ENCODE peak calls at places on chromosome 5, in four cellular contexts. Q, B, H and R are unnamed samples.

GRCh38 chr5:180869587-180869986 is 8.5 kb upstream of the ZFP62 start:
- DNase-seq in B (no peak), H (peak), Q (no peak), R (no peak)

GRCh38 chr5:78594946-78595921 is 53.3 kb downstream of the LHFPL2 start:
- DNase-seq in B (no peak), Q (peak), H (peak), R (peak)

GRCh38 chr5:35742006-35742405 is 114.7 kb upstream of the IL7R start:
- DNase-seq in Q (no peak), B (no peak), H (no peak), R (no peak)

GRCh38 chr5:178368278-178368677 is 135.7 kb upstream of the PHYKPL start:
- DNase-seq in H (no peak), Q (no peak), B (no peak), R (no peak)

GRCh38 chr5:56415356-56415765 is 182.2 kb upstream of the ANKRD55 start:
- DNase-seq in B (peak), Q (peak), H (peak), R (no peak)

GRCh38 chr5:143679777-143680176 is 132.2 kb upstream of the HMHB1 start:
- DNase-seq in H (no peak), B (no peak), Q (no peak), R (peak)

GRCh38 chr5:43315697-43316096 is 2.5 kb upstream of the HMGCS1 start:
- DNase-seq in H (no peak), B (no peak), Q (no peak), R (no peak)

GRCh38 chr5:127519527-127519926 is 2.1 kb downstream of the PRRC1 start:
- DNase-seq in H (no peak), B (no peak), Q (peak), R (no peak)

GRCh38 chr5:116738270-116738947 is 163.8 kb upstream of the SEMA6A start:
- DNase-seq in B (no peak), H (no peak), Q (peak), R (peak)

GRCh38 chr5:80963966-80964481 is 3.9 kb downstream of the RASGRF2 start:
- DNase-seq in B (no peak), Q (no peak), H (no peak), R (no peak)

GRCh38 chr5:2388005-2388361 is 363.5 kb downstream of the IRX2 start:
- DNase-seq in Q (no peak), H (no peak), B (no peak), R (no peak)

GRCh38 chr5:123518111-123518510 is 6.1 kb downstream of the CSNK1G3 start:
- DNase-seq in H (no peak), Q (no peak), B (no peak), R (no peak)

GRCh38 chr5:148482196-148482595 is 98.4 kb downstream of the FBXO38 start:
- DNase-seq in H (no peak), Q (peak), B (no peak), R (no peak)

GRCh38 chr5:44983006-44983405 is 174.3 kb downstream of the MRPS30 start:
- DNase-seq in Q (no peak), H (no peak), B (no peak), R (no peak)

GRCh38 chr5:119743927-119744326 is 114.6 kb downstream of the FAM170A start:
- DNase-seq in B (no peak), Q (peak), H (no peak), R (peak)

GRCh38 chr5:113488645-113489184 is 462 bp upstream of the MCC start:
- DNase-seq in H (no peak), B (no peak), Q (no peak), R (no peak)

GRCh38 chr5:179793470-179794139 is at the start of gene LTC4S:
- DNase-seq in Q (peak), B (peak), H (peak), R (no peak)

GRCh38 chr5:107669543-107670027 is 1.2 kb downstream of the EFNA5 start:
- DNase-seq in B (peak), Q (peak), H (no peak), R (no peak)

GRCh38 chr5:111486055-111486454 is 26.3 kb downstream of the STARD4 start:
- DNase-seq in H (no peak), B (no peak), Q (no peak), R (no peak)
- H3K4me3 ChIP-seq in H (no peak), B (no peak), Q (no peak), R (no peak)

GRCh38 chr5:60958088-60958487 is 13.1 kb downstream of the NDUFAF2 start:
- DNase-seq in B (no peak), Q (no peak), H (no peak), R (no peak)

GRCh38 chr5:60958712-60959111 is 13.7 kb downstream of the NDUFAF2 start:
- DNase-seq in Q (no peak), H (no peak), B (no peak), R (no peak)

GRCh38 chr5:60961685-60962084 is 16.7 kb downstream of the NDUFAF2 start:
- DNase-seq in H (no peak), B (no peak), Q (peak), R (peak)

GRCh38 chr5:60960591-60960990 is 15.6 kb downstream of the NDUFAF2 start:
- DNase-seq in H (no peak), B (no peak), Q (peak), R (no peak)

DNA sequence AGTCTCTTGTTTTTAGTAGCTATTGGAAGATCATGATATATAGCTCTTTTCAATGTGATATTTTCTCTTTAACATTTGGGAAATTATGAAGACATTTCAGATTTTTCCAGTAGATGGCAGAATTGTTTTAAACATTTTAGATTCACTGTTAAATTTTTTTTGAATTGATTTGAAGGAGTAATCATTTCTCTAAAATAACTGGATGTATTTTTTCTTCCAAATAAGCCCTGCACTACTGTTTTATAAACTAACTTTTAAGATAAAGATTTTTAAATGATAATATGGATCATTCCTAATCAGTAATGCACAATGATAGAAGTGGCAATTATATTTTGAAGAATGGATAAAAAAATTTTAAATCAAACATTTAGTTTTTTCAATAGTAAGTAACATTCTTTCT is 14.2 kb downstream of the NDUFAF2 start:
- DNase-seq in H (no peak), Q (peak), B (no peak), R (no peak)
- TF ChIP-seq CTCF in H (no peak), Q (peak), B (no peak), R (peak)

GRCh38 chr5:91641730-91642350 is 258.7 kb upstream of the ARRDC3 start:
- DNase-seq in H (no peak), B (no peak), Q (peak), R (no peak)
- H3K4me3 ChIP-seq in H (no peak), B (no peak), Q (no peak), R (no peak)

GRCh38 chr5:68246802-68247201 is 31.2 kb downstream of the PIK3R1 start:
- DNase-seq in H (no peak), Q (no peak), B (no peak), R (no peak)
- TF ChIP-seq CTCF in H (no peak), Q (no peak), B (no peak), R (no peak)

DNA sequence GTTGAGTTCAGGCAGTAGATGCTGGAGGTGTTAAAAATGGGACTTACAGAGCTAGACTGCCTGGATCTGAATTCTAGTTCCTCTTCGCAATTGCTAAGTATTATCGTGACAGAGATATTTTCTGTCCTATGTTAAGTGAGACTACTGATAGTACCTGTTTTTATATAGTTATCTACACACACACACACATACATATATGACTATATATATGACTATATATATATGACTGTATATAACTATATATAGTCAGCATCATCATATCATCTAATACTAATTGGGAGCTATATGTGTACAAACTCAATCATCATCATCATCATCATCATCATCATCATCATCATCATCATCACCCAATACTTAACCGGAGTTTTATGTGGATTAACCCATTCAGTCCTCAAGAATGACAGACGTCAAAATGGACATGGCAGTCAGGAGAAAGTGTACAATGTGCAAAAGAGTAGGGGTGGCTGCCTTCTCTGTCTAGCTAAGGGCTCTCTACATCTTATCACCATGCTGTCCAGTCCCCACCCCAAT is 7.3 kb downstream of the PIK3R1 start:
- DNase-seq in H (no peak), B (no peak), Q (no peak), R (no peak)
- H3K4me3 ChIP-seq in H (no peak), B (no peak), Q (no peak), R (no peak)

DNA sequence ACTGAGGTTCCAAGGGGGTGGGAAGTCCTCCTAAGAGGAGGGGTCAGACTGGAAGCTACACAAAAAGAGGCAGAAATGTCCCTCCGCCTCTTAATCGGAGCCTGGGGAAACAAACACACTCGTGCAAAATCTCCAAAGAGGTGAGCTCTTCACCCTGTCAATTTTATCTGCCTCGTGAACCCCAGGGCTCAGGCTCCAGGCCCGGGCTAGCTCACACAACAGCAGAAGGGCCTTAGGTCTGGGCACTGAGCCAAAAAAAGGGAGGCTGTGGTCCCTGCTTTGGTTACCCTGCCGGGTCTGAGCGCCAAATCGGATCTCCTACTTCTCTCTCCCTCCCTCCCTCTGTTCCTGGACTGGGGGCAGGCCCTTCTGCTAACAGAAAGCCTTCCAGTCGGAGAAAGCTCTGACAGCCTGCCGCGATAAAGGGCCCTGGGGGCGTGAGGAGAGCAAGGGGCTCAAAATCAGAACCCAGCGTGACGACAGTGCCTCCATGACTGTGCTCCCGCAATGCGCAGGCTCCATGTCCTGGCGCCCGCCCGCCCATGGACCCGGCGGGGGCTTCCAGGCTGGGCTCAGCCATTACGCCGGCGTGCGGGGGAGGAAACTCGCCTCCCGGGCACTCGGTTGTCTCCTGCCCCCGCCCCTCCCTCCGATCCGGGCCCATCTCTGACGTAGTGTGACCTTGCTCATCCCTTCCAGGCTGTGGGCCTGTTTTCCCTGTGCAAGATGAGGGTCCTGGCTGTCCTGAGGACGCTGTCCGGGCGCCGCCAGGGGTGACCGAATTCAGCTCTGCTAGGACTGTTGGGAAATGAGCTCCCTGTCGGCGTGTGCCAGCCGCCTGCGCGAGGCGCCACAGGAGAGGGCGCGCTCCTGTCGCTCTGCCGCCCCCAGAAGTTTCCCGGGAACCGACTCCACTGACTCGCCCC is 865 bp upstream of the SLC22A4 start:
- DNase-seq in Q (peak), B (peak), H (peak), R (peak)
- TF ChIP-seq CTCF in Q (peak), B (no peak), H (no peak), R (peak)

GRCh38 chr5:141186897-141187512 is at the start of gene PCDHB9:
- DNase-seq in H (no peak), Q (peak), B (no peak), R (no peak)
- H3K4me3 ChIP-seq in H (peak), Q (peak), B (no peak), R (no peak)